ENCODE peak calls at places on chromosome 1, in five cellular contexts. One of them, this sample, is unnamed.

GRCh38 chr1:223832637-223832943 is 13.2 kb downstream of the TP53BP2 start:
- DNase-seq in suprapubic skin: no peak
- DNase-seq in neural crest cell: no peak
- DNase-seq in ovary: no peak
- DNase-seq in GM06990: no peak
- DNase-seq in this sample: no peak

GRCh38 chr1:29117381-29117780 is 6.3 kb downstream of the TMEM200B start:
- DNase-seq in suprapubic skin: no peak
- DNase-seq in neural crest cell: no peak
- DNase-seq in ovary: no peak
- DNase-seq in GM06990: no peak
- DNase-seq in this sample: peak

GRCh38 chr1:201419241-201419640 is 2.3 kb downstream of the TNNI1 start:
- DNase-seq in suprapubic skin: no peak
- DNase-seq in neural crest cell: no peak
- DNase-seq in ovary: no peak
- DNase-seq in GM06990: no peak
- DNase-seq in this sample: no peak

GRCh38 chr1:84920159-84920558 is 27.2 kb upstream of the LPAR3 start:
- DNase-seq in suprapubic skin: no peak
- DNase-seq in neural crest cell: no peak
- DNase-seq in ovary: no peak
- DNase-seq in GM06990: no peak
- DNase-seq in this sample: no peak

GRCh38 chr1:45679123-45679522 is 7.2 kb downstream of the GPBP1L1 start:
- DNase-seq in suprapubic skin: no peak
- DNase-seq in neural crest cell: no peak
- DNase-seq in ovary: no peak
- DNase-seq in GM06990: no peak
- DNase-seq in this sample: peak

GRCh38 chr1:42922687-42923366 is 35.8 kb downstream of the SLC2A1 start:
- DNase-seq in suprapubic skin: peak
- DNase-seq in neural crest cell: peak
- DNase-seq in ovary: no peak
- DNase-seq in GM06990: peak
- DNase-seq in this sample: peak

GRCh38 chr1:59100975-59101374 is 195.9 kb upstream of the FGGY start:
- DNase-seq in suprapubic skin: no peak
- DNase-seq in neural crest cell: no peak
- DNase-seq in ovary: no peak
- DNase-seq in GM06990: no peak
- DNase-seq in this sample: peak

GRCh38 chr1:221517961-221518360 is 223.9 kb downstream of the DUSP10 start:
- DNase-seq in suprapubic skin: no peak
- DNase-seq in neural crest cell: no peak
- DNase-seq in ovary: no peak
- DNase-seq in GM06990: no peak
- DNase-seq in this sample: no peak

GRCh38 chr1:181676269-181676668 is 193.0 kb downstream of the CACNA1E start:
- DNase-seq in suprapubic skin: no peak
- DNase-seq in neural crest cell: peak
- DNase-seq in ovary: no peak
- DNase-seq in GM06990: no peak
- DNase-seq in this sample: peak

GRCh38 chr1:8822383-8823294 is 5.2 kb upstream of the RERE start:
- DNase-seq in suprapubic skin: no peak
- DNase-seq in neural crest cell: no peak
- DNase-seq in ovary: no peak
- DNase-seq in GM06990: no peak
- DNase-seq in this sample: peak

GRCh38 chr1:207887542-207887941 is 23.4 kb downstream of the CD34 start:
- DNase-seq in suprapubic skin: no peak
- DNase-seq in neural crest cell: no peak
- DNase-seq in ovary: no peak
- DNase-seq in GM06990: no peak
- DNase-seq in this sample: no peak

GRCh38 chr1:14689996-14690614 is 91.6 kb downstream of the KAZN start:
- DNase-seq in suprapubic skin: no peak
- DNase-seq in neural crest cell: no peak
- DNase-seq in ovary: no peak
- DNase-seq in GM06990: no peak
- DNase-seq in this sample: peak

DNA sequence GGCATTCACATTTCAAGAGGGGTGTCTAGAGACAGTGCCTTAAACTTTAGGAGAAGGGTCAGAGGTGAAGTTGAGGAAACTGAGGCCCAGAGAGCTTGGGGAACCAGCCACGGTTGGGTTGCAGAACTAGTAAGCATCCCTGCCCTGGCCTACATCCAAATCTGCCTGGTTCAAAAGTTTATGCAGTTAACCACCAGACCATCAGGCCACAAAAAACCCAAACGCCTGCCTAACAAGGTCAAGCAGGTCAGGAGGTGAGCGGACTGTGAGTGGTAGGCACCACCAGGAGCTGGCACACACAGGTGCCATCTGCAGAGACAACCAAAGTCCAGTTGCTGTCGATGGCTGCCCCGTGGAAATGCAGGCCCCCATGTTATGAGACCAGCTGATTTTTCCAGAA is 51.2 kb downstream of the FBXO2 start:
- DNase-seq in suprapubic skin: no peak
- DNase-seq in neural crest cell: no peak
- DNase-seq in ovary: no peak
- DNase-seq in GM06990: no peak
- DNase-seq in this sample: no peak
- TF ChIP-seq CTCF in suprapubic skin: no peak
- TF ChIP-seq CTCF in neural crest cell: no peak
- TF ChIP-seq CTCF in ovary: no peak
- TF ChIP-seq CTCF in GM06990: no peak
- TF ChIP-seq CTCF in this sample: no peak

DNA sequence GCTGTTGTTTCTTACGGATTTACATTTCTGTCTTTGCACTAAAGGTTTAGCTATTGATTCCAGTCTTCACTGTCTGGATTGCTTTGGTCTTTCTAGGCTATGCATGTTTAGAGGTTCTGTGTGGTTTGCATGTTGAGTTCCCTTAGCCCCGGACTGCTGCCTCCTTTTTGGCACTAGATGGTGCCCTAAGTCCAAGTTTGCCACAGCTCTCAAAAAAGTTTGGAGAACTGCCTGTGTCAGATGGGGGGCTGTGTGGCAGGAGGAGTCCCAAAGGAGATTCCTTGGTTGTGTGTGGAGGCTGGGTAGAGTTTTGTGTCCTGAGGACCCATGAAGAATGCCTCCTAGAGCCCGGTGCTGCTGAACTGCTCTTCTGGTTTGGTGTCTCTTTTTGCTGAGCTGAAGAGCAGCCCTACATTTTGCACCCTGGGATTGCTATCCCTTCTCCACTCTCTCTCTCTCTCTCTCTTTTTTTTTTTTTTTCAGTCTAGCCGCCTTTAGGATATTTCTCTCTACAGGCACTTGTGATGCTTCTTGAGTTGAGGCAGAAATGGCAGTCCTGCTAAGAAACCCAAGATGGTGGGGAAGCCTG is 74.4 kb downstream of the PTGS2 start:
- DNase-seq in suprapubic skin: no peak
- DNase-seq in neural crest cell: peak
- DNase-seq in ovary: no peak
- DNase-seq in GM06990: peak
- DNase-seq in this sample: no peak
- TF ChIP-seq CTCF in suprapubic skin: peak
- TF ChIP-seq CTCF in neural crest cell: peak
- TF ChIP-seq CTCF in ovary: no peak
- TF ChIP-seq CTCF in GM06990: peak
- TF ChIP-seq CTCF in this sample: peak

DNA sequence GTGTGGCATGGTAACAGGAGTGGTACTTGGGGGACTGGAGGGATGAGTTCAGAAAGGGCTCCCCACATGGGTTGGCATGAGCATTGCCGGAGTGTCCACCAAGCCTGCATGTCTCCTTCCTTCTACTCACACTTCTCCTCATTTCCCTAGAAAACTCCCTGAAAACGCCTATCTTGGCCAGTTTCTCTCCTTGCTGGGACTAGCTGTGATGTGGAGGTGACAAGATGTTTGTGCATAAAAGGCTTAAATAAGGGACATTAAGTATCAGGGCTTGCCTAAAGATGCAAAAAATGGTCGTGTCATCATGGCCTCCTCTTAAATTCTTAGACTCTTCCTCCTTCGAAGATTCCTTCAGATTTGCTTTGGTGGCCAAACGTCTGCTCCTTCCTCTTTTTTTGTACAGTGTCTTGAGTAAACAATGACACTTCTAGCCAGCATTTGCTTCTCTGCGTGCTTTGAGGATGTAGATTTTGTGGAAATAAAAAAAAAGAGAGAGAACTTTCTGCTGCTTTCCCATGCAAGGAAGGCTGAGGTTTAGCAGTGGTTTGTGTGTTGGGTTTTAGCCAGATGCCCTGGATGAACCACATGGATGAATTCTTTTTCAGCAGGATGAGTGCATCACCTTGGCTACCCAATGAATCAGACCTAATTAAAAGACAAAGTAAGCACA is 239.1 kb upstream of the IRF2BP2 start:
- DNase-seq in suprapubic skin: no peak
- DNase-seq in neural crest cell: no peak
- DNase-seq in ovary: no peak
- DNase-seq in GM06990: no peak
- DNase-seq in this sample: peak
- TF ChIP-seq CTCF in suprapubic skin: no peak
- TF ChIP-seq CTCF in neural crest cell: no peak
- TF ChIP-seq CTCF in ovary: no peak
- TF ChIP-seq CTCF in GM06990: no peak
- TF ChIP-seq CTCF in this sample: peak

DNA sequence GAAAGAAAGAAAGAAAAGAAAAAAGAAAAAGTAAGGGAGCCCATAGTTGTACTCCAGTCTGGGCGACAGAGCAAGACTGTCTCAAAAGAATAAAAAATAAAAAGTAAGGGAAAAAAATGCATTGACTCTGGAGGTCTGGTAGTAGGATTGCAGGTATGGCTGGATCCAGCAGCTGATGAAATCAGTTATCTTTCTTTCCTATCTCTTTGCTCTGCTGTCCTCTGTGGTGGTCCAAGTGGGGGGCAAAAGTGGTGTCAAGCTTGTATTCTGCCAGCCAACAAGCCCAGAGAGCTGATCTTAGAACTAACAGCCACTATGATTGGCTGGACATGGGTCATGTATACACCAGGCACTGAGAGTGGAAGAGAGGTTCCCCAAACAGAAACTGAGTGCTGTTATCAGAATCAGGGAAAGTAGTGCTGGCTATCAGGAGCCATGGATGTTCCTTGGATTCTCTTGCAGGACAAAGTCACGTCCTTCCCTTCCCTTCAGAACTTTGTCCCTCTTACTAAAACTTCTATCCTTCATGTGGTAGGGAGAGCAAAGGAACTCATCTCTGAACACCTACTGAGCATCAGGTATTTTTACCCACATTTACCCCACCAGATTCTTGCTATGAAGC is 3.5 kb upstream of the FBLIM1 start:
- DNase-seq in suprapubic skin: no peak
- DNase-seq in neural crest cell: no peak
- DNase-seq in ovary: no peak
- DNase-seq in GM06990: no peak
- DNase-seq in this sample: peak
- TF ChIP-seq CTCF in suprapubic skin: no peak
- TF ChIP-seq CTCF in neural crest cell: no peak
- TF ChIP-seq CTCF in ovary: no peak
- TF ChIP-seq CTCF in GM06990: no peak
- TF ChIP-seq CTCF in this sample: no peak

This sample was measured in osteoblast.